ENCODE peak calls at places on chromosome 14, in seven cellular contexts. N, V, O, P, S, J and Z are unnamed samples.

GRCh38 chr14:52267501-52268190 is at the start of gene PTGDR:
- DNase-seq in N (no peak), S (no peak), V (no peak), P (peak), J (peak), O (peak), Z (no peak)

GRCh38 chr14:93430889-93431670 is at the start of gene UNC79:
- DNase-seq in J (no peak), N (no peak), S (peak), P (no peak), O (no peak), V (peak), Z (no peak)

GRCh38 chr14:105856676-105857222 is 330.4 kb downstream of the TMEM121 start:
- DNase-seq in V (no peak), O (no peak), S (no peak), J (no peak), N (peak), P (no peak), Z (no peak)

GRCh38 chr14:32201816-32202467 is at the start of gene RNU6-7:
- DNase-seq in P (no peak), S (no peak), N (peak), O (no peak), J (peak), V (peak), Z (peak)

GRCh38 chr14:91249841-91250616 is 5.5 kb upstream of the GPR68 start:
- DNase-seq in V (peak), J (no peak), N (no peak), P (no peak), O (no peak), S (peak), Z (peak)

GRCh38 chr14:53247596-53248370 is 94.7 kb upstream of the DDHD1 start:
- DNase-seq in P (no peak), O (no peak), V (no peak), S (no peak), J (no peak), N (no peak), Z (no peak)

GRCh38 chr14:75369506-75369905 is 58.3 kb upstream of the JDP2 start:
- DNase-seq in N (no peak), V (no peak), J (peak), S (no peak), P (no peak), O (no peak), Z (no peak)

GRCh38 chr14:34180428-34180827 is 229.6 kb upstream of the EGLN3 start:
- DNase-seq in O (no peak), N (no peak), S (no peak), V (no peak), J (no peak), P (no peak), Z (no peak)

GRCh38 chr14:50363734-50364113 is 33.0 kb downstream of the CDKL1 start:
- DNase-seq in P (no peak), O (no peak), N (no peak), S (peak), J (no peak), V (no peak), Z (no peak)

GRCh38 chr14:21060590-21061346 is 3.1 kb downstream of the RNASE8 start:
- DNase-seq in J (no peak), S (no peak), V (no peak), P (no peak), N (no peak), O (no peak), Z (no peak)

GRCh38 chr14:67668559-67668958 is 5.9 kb downstream of the VTI1B start:
- DNase-seq in S (no peak), N (no peak), P (no peak), V (no peak), J (no peak), O (no peak), Z (no peak)

GRCh38 chr14:64766430-64767151 is 62.4 kb downstream of the PLEKHG3 start:
- DNase-seq in P (no peak), J (no peak), N (peak), O (peak), V (no peak), S (no peak), Z (no peak)

GRCh38 chr14:63678538-63678937 is 36.9 kb upstream of the WDR89 start:
- DNase-seq in N (no peak), O (no peak), S (no peak), J (no peak), P (no peak), V (no peak), Z (no peak)

GRCh38 chr14:100762089-100762515 is 35.4 kb downstream of the DLK1 start:
- DNase-seq in P (no peak), N (no peak), O (no peak), S (peak), J (no peak), V (no peak), Z (no peak)

GRCh38 chr14:92450351-92451070 is 63.1 kb upstream of the RIN3 start:
- DNase-seq in N (no peak), P (no peak), S (no peak), V (no peak), J (no peak), O (no peak), Z (no peak)

GRCh38 chr14:104971447-104972240 is 6.5 kb downstream of the AHNAK2 start:
- DNase-seq in S (no peak), O (no peak), N (peak), P (no peak), V (no peak), J (peak), Z (no peak)

GRCh38 chr14:101456246-101457159 is 104.8 kb upstream of the DIO3 start:
- DNase-seq in V (no peak), S (no peak), O (no peak), N (no peak), P (no peak), J (no peak), Z (no peak)

GRCh38 chr14:49702725-49703124 is 9.8 kb downstream of the KLHDC1 start:
- DNase-seq in P (no peak), O (no peak), V (no peak), J (no peak), N (no peak), S (no peak), Z (no peak)

GRCh38 chr14:73124180-73124894 is 12.0 kb upstream of the PSEN1 start:
- DNase-seq in N (no peak), S (no peak), P (no peak), J (no peak), O (no peak), V (no peak), Z (no peak)

GRCh38 chr14:90703841-90704240 is 112.4 kb downstream of the TTC7B start:
- DNase-seq in O (no peak), N (no peak), S (no peak), P (no peak), V (no peak), J (no peak), Z (no peak)

GRCh38 chr14:59698793-59699192 is 122.2 kb upstream of the CCDC175 start:
- DNase-seq in P (no peak), S (peak), J (no peak), O (no peak), N (no peak), V (peak), Z (peak)

GRCh38 chr14:27721760-27722159 is 1044.8 kb upstream of the FOXG1 start:
- DNase-seq in V (no peak), J (no peak), S (no peak), N (no peak), O (no peak), P (no peak), Z (no peak)

GRCh38 chr14:98840511-98840910 is 431.5 kb downstream of the BCL11B start:
- DNase-seq in P (no peak), J (no peak), O (no peak), V (no peak), N (no peak), S (no peak), Z (no peak)

GRCh38 chr14:89407856-89408255 is 9.2 kb downstream of the FOXN3 start:
- DNase-seq in J (no peak), S (no peak), O (no peak), N (no peak), P (no peak), V (no peak), Z (no peak)

GRCh38 chr14:91693342-91693741 is 38.5 kb downstream of the CATSPERB start:
- DNase-seq in O (no peak), P (no peak), J (no peak), S (no peak), V (peak), N (no peak), Z (no peak)

GRCh38 chr14:73153272-73153671 is 17.0 kb downstream of the PSEN1 start:
- DNase-seq in V (no peak), S (peak), J (no peak), N (no peak), O (no peak), P (no peak), Z (no peak)

GRCh38 chr14:75247286-75247922 is 31.2 kb upstream of the FOS start:
- DNase-seq in S (no peak), P (peak), O (no peak), V (no peak), J (no peak), N (no peak), Z (no peak)

GRCh38 chr14:68621400-68622365 is 171.2 kb downstream of the ZFP36L1 start:
- DNase-seq in O (no peak), P (no peak), J (peak), V (peak), S (peak), N (peak), Z (no peak)

GRCh38 chr14:58563981-58564380 is 73.8 kb upstream of the DACT1 start:
- DNase-seq in J (no peak), S (peak), P (no peak), O (no peak), V (no peak), N (no peak), Z (no peak)

GRCh38 chr14:20652996-20653975 is 11.8 kb upstream of the OR6S1 start:
- DNase-seq in N (no peak), J (no peak), S (peak), P (no peak), O (no peak), V (peak), Z (peak)

GRCh38 chr14:67428501-67429031 is 16.6 kb upstream of the PLEK2 start:
- DNase-seq in V (peak), O (peak), N (no peak), P (no peak), J (no peak), S (peak), Z (no peak)

GRCh38 chr14:95533822-95534221 is 1.0 kb upstream of the GLRX5 start:
- DNase-seq in P (no peak), S (peak), O (no peak), V (no peak), J (no peak), N (no peak), Z (no peak)

GRCh38 chr14:99166506-99166905 is 105.5 kb downstream of the BCL11B start:
- DNase-seq in V (no peak), O (no peak), P (no peak), N (no peak), J (no peak), S (no peak), Z (no peak)

GRCh38 chr14:99779751-99780150 is 13.5 kb upstream of the EML1 start:
- DNase-seq in N (no peak), S (peak), P (no peak), O (no peak), J (no peak), V (peak), Z (peak)

GRCh38 chr14:71135496-71135895 is 228.2 kb downstream of the PCNX1 start:
- DNase-seq in J (no peak), V (no peak), O (no peak), P (no peak), N (no peak), S (no peak), Z (no peak)

GRCh38 chr14:35932659-35933159 is 106.6 kb downstream of the BRMS1L start:
- DNase-seq in P (no peak), J (no peak), V (no peak), S (no peak), N (no peak), O (no peak), Z (no peak)